ENCODE peak calls at places on chromosome 18, in six cellular contexts. T is adrenal gland; B is psoas muscle; V is upper lobe of right lung; J is HCT116; Z is CD8-positive, alpha-beta memory T cell. P is an unnamed sample. For H3K27me3 and H3K9me3, the result is how much of the 10 kb centered on the place peaks cover.

GRCh38 chr18:62437520-62438329 is 85.1 kb upstream of the ZCCHC2 start:
- DNase-seq in T (peak), B (peak), V (no peak), J (no peak), Z (no peak), P (no peak)

GRCh38 chr18:28735731-28736130 is 558.8 kb upstream of the CDH2 start:
- DNase-seq in T (no peak), B (no peak), V (no peak), J (no peak), Z (no peak), P (no peak)

GRCh38 chr18:41073372-41073954 is 881.6 kb upstream of the PIK3C3 start:
- DNase-seq in T (no peak), B (no peak), V (no peak), J (no peak), Z (no peak), P (no peak)

GRCh38 chr18:2959341-2959740 is 53.6 kb downstream of the LPIN2 start:
- DNase-seq in T (no peak), B (no peak), V (no peak), J (no peak), Z (no peak), P (no peak)

GRCh38 chr18:13262839-13263691 is 44.5 kb downstream of the LDLRAD4 start:
- DNase-seq in T (no peak), B (no peak), V (peak), J (no peak), Z (no peak), P (no peak)

GRCh38 chr18:31371970-31372369 is 4.6 kb upstream of the DSG4 start:
- DNase-seq in T (no peak), B (no peak), V (no peak), J (no peak), Z (no peak), P (no peak)

GRCh38 chr18:10690376-10690775 is 164.5 kb downstream of the NAPG start:
- DNase-seq in T (no peak), B (no peak), V (no peak), J (no peak), Z (no peak), P (no peak)

GRCh38 chr18:57519668-57520424 is 66.7 kb downstream of the FECH start:
- DNase-seq in T (no peak), B (no peak), V (no peak), J (no peak), Z (no peak), P (no peak)

GRCh38 chr18:51100371-51101000 is 70.5 kb downstream of the SMAD4 start:
- DNase-seq in T (no peak), B (no peak), V (no peak), J (no peak), Z (no peak), P (peak)

GRCh38 chr18:64405161-64405560 is 256.3 kb upstream of the LINC00305 start:
- DNase-seq in T (no peak), B (no peak), V (no peak), J (no peak), Z (no peak), P (no peak)

GRCh38 chr18:12327510-12328178 is 19.6 kb downstream of the TUBB6 start:
- DNase-seq in T (peak), B (peak), V (peak), J (peak), Z (peak), P (peak)

GRCh38 chr18:37299471-37300304 is 265.9 kb downstream of the CELF4 start:
- DNase-seq in T (peak), B (peak), V (peak), J (peak), Z (no peak), P (no peak)

GRCh38 chr18:9356969-9357368 is 22.4 kb downstream of the TWSG1 start:
- DNase-seq in T (no peak), B (no peak), V (no peak), J (no peak), Z (no peak), P (no peak)
- H3K27ac ChIP-seq in T (no peak), B (no peak), V (no peak), J (no peak), Z (no peak), P (no peak)

GRCh38 chr18:489244-490023 is 11.1 kb downstream of the COLEC12 start:
- DNase-seq in T (no peak), B (no peak), V (no peak), J (no peak), Z (no peak), P (no peak)

GRCh38 chr18:490624-491023 is 9.9 kb downstream of the COLEC12 start:
- DNase-seq in T (no peak), B (no peak), V (no peak), J (no peak), Z (no peak), P (no peak)

GRCh38 chr18:487371-487770 is 13.1 kb downstream of the COLEC12 start:
- DNase-seq in T (no peak), B (no peak), V (no peak), J (no peak), Z (no peak), P (no peak)

GRCh38 chr18:492451-492850 is 8.1 kb downstream of the COLEC12 start:
- DNase-seq in T (no peak), B (no peak), V (no peak), J (no peak), Z (no peak), P (no peak)

GRCh38 chr18:490024-490366 is 10.5 kb downstream of the COLEC12 start:
- DNase-seq in T (no peak), B (no peak), V (no peak), J (no peak), Z (no peak), P (no peak)
- H3K27me3 ChIP-seq in T (under half), B (under half), V (under half), J (under half), Z (under half), P (under half)

DNA sequence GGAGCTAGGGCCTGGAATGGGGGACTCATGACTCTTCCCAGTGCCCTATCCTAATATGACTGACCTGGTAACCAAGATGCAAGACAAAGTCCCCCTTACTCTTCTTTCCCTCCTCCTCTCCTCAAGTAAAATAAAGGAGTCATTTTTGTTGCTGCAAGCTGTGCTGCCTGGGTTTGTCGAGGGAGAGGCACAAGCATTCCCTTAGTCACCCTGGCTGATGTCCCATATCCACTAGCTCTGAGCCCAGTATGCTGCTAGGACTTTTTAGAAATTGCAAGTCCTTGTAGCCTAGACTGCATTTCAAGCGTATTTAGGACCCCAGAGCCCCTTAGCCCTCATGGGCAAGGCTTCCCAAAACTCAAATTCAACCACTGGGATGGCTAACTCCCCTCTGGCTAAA is 338.5 kb upstream of the SETBP1 start:
- DNase-seq in T (no peak), B (no peak), V (no peak), J (no peak), Z (no peak), P (no peak)
- H3K9me3 ChIP-seq in T (under half), B (under half), V (under half), J (under half), Z (under half), P (under half)

GRCh38 chr18:24826605-24827004 is 366.2 kb downstream of the HRH4 start:
- DNase-seq in T (no peak), B (no peak), V (no peak), J (no peak), Z (no peak), P (no peak)
- H3K27ac ChIP-seq in T (no peak), B (no peak), V (no peak), J (no peak), Z (no peak), P (no peak)

P was measured in Karpas-422.